ENCODE peak calls at places on chromosomes 3 and 15, in eight cellular contexts. I is foreskin fibroblast; L is effector memory CD4-positive, alpha-beta T cell; T is CD8-positive, alpha-beta memory T cell; Z is left ventricle myocardium superior; D is smooth muscle cell of the brain vasculature; W is T-helper 9 cell; Q is left lobe of liver. K is an unnamed sample.

GRCh38 chr3:103056953-103057450 is 622.2 kb downstream of the ZPLD1 start:
- DNase-seq in Z (no peak), L (no peak), T (no peak), I (no peak), W (no peak), Q (no peak), D (no peak), K (no peak)

GRCh38 chr3:55579499-55579898 is 92.4 kb upstream of the WNT5A start:
- DNase-seq in Z (no peak), W (no peak), D (no peak), Q (no peak), I (no peak), T (no peak), L (no peak), K (no peak)

GRCh38 chr15:83843511-83843910 is 189.6 kb downstream of the ADAMTSL3 start:
- DNase-seq in I (peak), Q (no peak), T (no peak), D (no peak), Z (peak), L (no peak), W (no peak), K (no peak)

GRCh38 chr3:113485161-113485609 is 29.8 kb downstream of the SPICE1 start:
- DNase-seq in T (peak), Q (no peak), L (no peak), Z (no peak), D (no peak), W (peak), I (no peak), K (peak)

GRCh38 chr15:40470423-40471104 is at the start of gene CHST14:
- DNase-seq in Q (peak), T (peak), Z (peak), I (peak), D (no peak), W (peak), L (peak), K (peak)

GRCh38 chr3:100033184-100033583 is 81.1 kb downstream of the FILIP1L start:
- DNase-seq in T (no peak), W (no peak), I (no peak), Q (no peak), D (no peak), L (no peak), Z (no peak), K (no peak)

GRCh38 chr15:50971542-50971941 is 63.1 kb downstream of the AP4E1 start:
- DNase-seq in W (no peak), T (no peak), I (no peak), Z (no peak), Q (no peak), D (no peak), L (no peak), K (no peak)

GRCh38 chr3:24550588-24550987 is 55.9 kb upstream of the THRB start:
- DNase-seq in Q (no peak), I (no peak), D (no peak), T (no peak), Z (no peak), W (no peak), L (no peak), K (no peak)

GRCh38 chr3:72797773-72798543 is 50.3 kb downstream of the SHQ1 start:
- DNase-seq in Q (peak), Z (peak), I (no peak), T (no peak), D (no peak), L (no peak), W (no peak), K (no peak)

GRCh38 chr3:132659000-132659369 is 624 bp downstream of the ACAD11 start:
- DNase-seq in I (no peak), T (no peak), L (no peak), D (no peak), W (no peak), Q (no peak), Z (no peak), K (no peak)

GRCh38 chr3:184666422-184666821 is 45.4 kb downstream of the MAGEF1 start:
- DNase-seq in T (no peak), Q (no peak), I (no peak), W (no peak), Z (no peak), D (no peak), L (no peak), K (no peak)

GRCh38 chr3:123778991-123779622 is 105.0 kb downstream of the MYLK start:
- DNase-seq in I (no peak), D (no peak), W (no peak), L (no peak), Z (no peak), Q (no peak), T (no peak), K (no peak)

GRCh38 chr3:151319613-151320012 is 3.0 kb upstream of the GPR87 start:
- DNase-seq in L (no peak), Q (no peak), Z (no peak), D (no peak), I (no peak), W (no peak), T (no peak), K (no peak)

GRCh38 chr3:142981901-142982773 is 18.7 kb upstream of the PAQR9 start:
- DNase-seq in W (no peak), I (no peak), T (no peak), Z (no peak), L (no peak), D (no peak), Q (no peak), K (no peak)

GRCh38 chr3:183472155-183472554 is 43.7 kb upstream of the MCF2L2 start:
- DNase-seq in Z (no peak), W (no peak), T (no peak), Q (no peak), D (no peak), I (no peak), L (no peak), K (no peak)

GRCh38 chr15:34609658-34610057 is 26.2 kb upstream of the GOLGA8B start:
- DNase-seq in W (no peak), I (no peak), Q (no peak), T (no peak), Z (no peak), D (no peak), L (no peak), K (no peak)

GRCh38 chr15:74653426-74654082 is 37.9 kb downstream of the CLK3 start:
- DNase-seq in L (no peak), D (no peak), Q (no peak), Z (no peak), I (peak), T (no peak), W (no peak), K (no peak)

GRCh38 chr15:33341943-33342342 is 31.2 kb downstream of the RYR3 start:
- DNase-seq in Z (no peak), D (no peak), T (no peak), I (no peak), Q (no peak), W (no peak), L (no peak), K (no peak)

GRCh38 chr3:125349055-125349454 is 26.1 kb downstream of the ZNF148 start:
- DNase-seq in W (no peak), D (no peak), Q (no peak), L (no peak), Z (no peak), I (no peak), T (no peak), K (no peak)

GRCh38 chr15:66936115-66936863 is 129.1 kb upstream of the SMAD3 start:
- DNase-seq in Q (peak), Z (peak), L (no peak), D (no peak), I (peak), W (no peak), T (no peak), K (no peak)

GRCh38 chr3:132545471-132545870 is 51.6 kb upstream of the ACKR4 start:
- DNase-seq in I (no peak), Q (no peak), T (no peak), L (no peak), Z (peak), D (no peak), W (no peak), K (no peak)

GRCh38 chr3:155581579-155581978 is 163.3 kb downstream of the PLCH1 start:
- DNase-seq in D (no peak), Q (no peak), L (no peak), I (no peak), Z (no peak), W (no peak), T (no peak), K (no peak)

GRCh38 chr15:77975332-77976119 is 102.0 kb downstream of the TBC1D2B start:
- DNase-seq in L (no peak), Q (peak), W (no peak), Z (peak), I (no peak), D (no peak), T (no peak), K (no peak)

GRCh38 chr3:27521179-27521871 is 37.1 kb upstream of the SLC4A7 start:
- DNase-seq in Q (no peak), T (no peak), I (peak), D (no peak), L (no peak), W (no peak), Z (no peak), K (no peak)

GRCh38 chr3:114217266-114217665 is 20.1 kb downstream of the ZNF80 start:
- DNase-seq in L (no peak), Q (no peak), D (no peak), W (no peak), I (no peak), T (no peak), Z (no peak), K (no peak)

GRCh38 chr3:76010252-76010651 is 224.9 kb upstream of the ZNF717 start:
- DNase-seq in Q (no peak), W (no peak), D (no peak), T (no peak), L (no peak), Z (no peak), I (no peak), K (no peak)

GRCh38 chr15:99979371-99979770 is 246.1 kb upstream of the LYSMD4 start:
- DNase-seq in I (no peak), Q (no peak), T (no peak), L (no peak), D (no peak), Z (no peak), W (no peak), K (no peak)

GRCh38 chr3:105847865-105848264 is 20.9 kb downstream of the CBLB start:
- DNase-seq in I (no peak), D (no peak), W (no peak), Q (no peak), T (no peak), Z (no peak), L (no peak), K (no peak)

GRCh38 chr15:33211409-33211808 is 16.9 kb upstream of the FMN1 start:
- DNase-seq in Z (peak), T (no peak), Q (no peak), I (peak), W (no peak), D (no peak), L (no peak), K (no peak)

GRCh38 chr3:16697437-16698258 is 92.4 kb upstream of the DAZL start:
- DNase-seq in Q (no peak), I (peak), Z (no peak), T (no peak), L (no peak), D (no peak), W (no peak), K (no peak)

GRCh38 chr3:52523386-52524257 is 10.0 kb downstream of the NT5DC2 start:
- DNase-seq in D (no peak), W (no peak), Q (no peak), T (no peak), I (no peak), Z (peak), L (no peak), K (no peak)

GRCh38 chr3:127263037-127263436 is 24.8 kb downstream of the PRR20G start:
- DNase-seq in D (no peak), L (no peak), Q (no peak), I (no peak), W (no peak), T (no peak), Z (no peak), K (no peak)

GRCh38 chr15:79978694-79979519 is 7.9 kb upstream of the BCL2A1 start:
- DNase-seq in Z (no peak), Q (peak), W (no peak), T (no peak), D (no peak), L (no peak), I (peak), K (no peak)